ENCODE peak calls at places on chromosomes 4 and X, in eight cellular contexts. D is posterior cingulate gyrus, M is NCI-H345, A is fibroblast of the conjunctiva, Q is RPMI8226, Y is progenitor cell of endocrine pancreas, O is psoas muscle, C is mucosa of gallbladder. E is an unnamed sample.

GRCh38 chrX:46722742-46723568 is 36.0 kb downstream of the SLC9A7 start:
- DNase-seq in D (no peak), M (no peak), A (no peak), Q (no peak), Y (no peak), O (no peak), C (no peak), E (no peak)

GRCh38 chr4:128163177-128164117 is 102.3 kb downstream of the LARP1B start:
- DNase-seq in D (no peak), M (no peak), A (peak; percentile 9), Q (no peak), Y (no peak), O (no peak), C (no peak), E (no peak)

GRCh38 chrX:17826609-17827496 is 34.2 kb downstream of the RAI2 start:
- DNase-seq in D (no peak), M (no peak), A (no peak), Q (no peak), Y (no peak), O (no peak), C (no peak), E (no peak)

GRCh38 chr4:108317377-108317776 is 148.6 kb upstream of the LEF1 start:
- DNase-seq in D (no peak), M (no peak), A (no peak), Q (no peak), Y (no peak), O (no peak), C (no peak), E (no peak)

GRCh38 chrX:114798902-114799301 is 215.0 kb downstream of the HTR2C start:
- DNase-seq in D (no peak), M (no peak), A (no peak), Q (no peak), Y (no peak), O (no peak), C (no peak), E (no peak)

GRCh38 chr4:176920694-176921093 is 128.0 kb upstream of the VEGFC start:
- DNase-seq in D (no peak), M (no peak), A (peak; percentile 22), Q (no peak), Y (no peak), O (no peak), C (no peak), E (no peak)

GRCh38 chr4:55216871-55217635 is 91.7 kb upstream of the KDR start:
- DNase-seq in D (no peak), M (peak; percentile 25), A (peak; percentile 24), Q (no peak), Y (no peak), O (no peak), C (no peak), E (no peak)

GRCh38 chr4:86279247-86279960 is 80.4 kb downstream of the MAPK10 start:
- DNase-seq in D (no peak), M (no peak), A (no peak), Q (no peak), Y (no peak), O (no peak), C (no peak), E (no peak)

GRCh38 chr4:7073526-7074390 is 5.9 kb upstream of the GRPEL1 start:
- DNase-seq in D (no peak), M (peak; percentile 31), A (no peak), Q (peak; percentile 35), Y (no peak), O (no peak), C (no peak), E (peak; percentile 64)

GRCh38 chr4:8602686-8603430 is 10.3 kb downstream of the CPZ start:
- DNase-seq in D (no peak), M (no peak), A (no peak), Q (no peak), Y (no peak), O (no peak), C (no peak), E (no peak)

GRCh38 chrX:40920351-40920750 is 164.9 kb upstream of the USP9X start:
- DNase-seq in D (no peak), M (no peak), A (no peak), Q (no peak), Y (no peak), O (no peak), C (no peak), E (no peak)

GRCh38 chrX:141314441-141314840 is 72.1 kb upstream of the SPANXC start:
- DNase-seq in D (no peak), M (no peak), A (no peak), Q (no peak), Y (no peak), O (no peak), C (no peak), E (no peak)

GRCh38 chr4:140176735-140177134 is 22.8 kb upstream of the MAML3 start:
- DNase-seq in D (no peak), M (no peak), A (no peak), Q (no peak), Y (no peak), O (no peak), C (no peak), E (no peak)

GRCh38 chr4:25424539-25425228 is 47.6 kb downstream of the ANAPC4 start:
- DNase-seq in D (no peak), M (no peak), A (no peak), Q (no peak), Y (no peak), O (no peak), C (no peak), E (peak; percentile 68)

GRCh38 chrX:151174581-151175282 is 1.7 kb upstream of the GPR50 start:
- DNase-seq in D (no peak), M (no peak), A (no peak), Q (no peak), Y (no peak), O (no peak), C (no peak), E (no peak)

GRCh38 chr4:40395166-40395900 is 60.2 kb downstream of the CHRNA9 start:
- DNase-seq in D (no peak), M (peak; percentile 41), A (no peak), Q (peak; percentile 2), Y (no peak), O (no peak), C (no peak), E (no peak)